ENCODE peak calls at places on chromosomes 13 and 19, in eight cellular contexts. K, A, Y, S, W, C, U and O are unnamed samples.

GRCh38 chr19:4536798-4537197 is 1.8 kb upstream of the PLIN5 start:
- DNase-seq in K (no peak), A (no peak), Y (no peak), S (no peak), W (no peak), C (no peak), U (no peak), O (no peak)

GRCh38 chr19:9797871-9798270 is 21.0 kb downstream of the FBXL12 start:
- DNase-seq in K (no peak), A (no peak), Y (no peak), S (no peak), W (no peak), C (no peak), U (no peak), O (no peak)

GRCh38 chr19:58042709-58043340 is 9.0 kb downstream of the ZSCAN1 start:
- DNase-seq in K (no peak), A (no peak), Y (no peak), S (no peak), W (no peak), C (no peak), U (no peak), O (no peak)

GRCh38 chr19:4980087-4980486 is 11.2 kb downstream of the KDM4B start:
- DNase-seq in K (no peak), A (no peak), Y (no peak), S (no peak), W (no peak), C (no peak), U (no peak), O (no peak)

GRCh38 chr13:109786457-109787134 is at the start of gene IRS2:
- DNase-seq in K (peak), A (peak), Y (peak), S (peak), W (peak), C (peak), U (peak), O (peak)

GRCh38 chr19:56138069-56138468 is 3.0 kb upstream of the ZNF444 start:
- DNase-seq in K (peak), A (no peak), Y (no peak), S (peak), W (no peak), C (no peak), U (no peak), O (no peak)

GRCh38 chr19:21569497-21569870 is 64.1 kb downstream of the ZNF429 start:
- DNase-seq in K (peak), A (no peak), Y (no peak), S (no peak), W (peak), C (peak), U (no peak), O (no peak)

GRCh38 chr13:107721436-107721835 is 493.9 kb downstream of the LIG4 start:
- DNase-seq in K (no peak), A (no peak), Y (no peak), S (no peak), W (no peak), C (no peak), U (no peak), O (no peak)

GRCh38 chr19:11457115-11457514 is 21.7 kb downstream of the PRKCSH start:
- DNase-seq in K (no peak), A (no peak), Y (no peak), S (no peak), W (no peak), C (no peak), U (no peak), O (no peak)

GRCh38 chr13:93289047-93289446 is 62.4 kb downstream of the GPC6 start:
- DNase-seq in K (no peak), A (no peak), Y (no peak), S (peak), W (no peak), C (no peak), U (no peak), O (no peak)

GRCh38 chr13:103030776-103031175 is 35.4 kb downstream of the SLC10A2 start:
- DNase-seq in K (no peak), A (no peak), Y (no peak), S (no peak), W (no peak), C (no peak), U (no peak), O (no peak)

GRCh38 chr13:111401151-111401550 is 80.7 kb downstream of the TEX29 start:
- DNase-seq in K (no peak), A (peak), Y (no peak), S (no peak), W (no peak), C (no peak), U (no peak), O (no peak)

GRCh38 chr19:51247972-51248371 is 2.9 kb upstream of the SIGLECL1 start:
- DNase-seq in K (no peak), A (no peak), Y (no peak), S (no peak), W (no peak), C (no peak), U (no peak), O (no peak)

GRCh38 chr19:37699057-37699456 is 20.5 kb downstream of the ZNF607 start:
- DNase-seq in K (no peak), A (no peak), Y (no peak), S (no peak), W (no peak), C (no peak), U (no peak), O (no peak)

GRCh38 chr19:3366104-3366760 is at the start of gene NFIC:
- DNase-seq in K (peak), A (peak), Y (peak), S (peak), W (peak), C (no peak), U (no peak), O (peak)
- TF ChIP-seq CTCF in K (no peak), A (no peak), Y (no peak), S (no peak), W (no peak), C (no peak), U (no peak), O (no peak)

GRCh38 chr13:113207890-113208423 is 512 bp downstream of the PCID2 start:
- DNase-seq in K (peak), A (no peak), Y (peak), S (peak), W (no peak), C (no peak), U (peak), O (no peak)
- TF ChIP-seq CTCF in K (no peak), A (no peak), Y (no peak), S (no peak), W (peak), C (no peak), U (no peak), O (no peak)

GRCh38 chr13:79973533-79973963 is 367.4 kb downstream of the SPRY2 start:
- DNase-seq in K (no peak), A (no peak), Y (no peak), S (no peak), W (no peak), C (no peak), U (no peak), O (no peak)
- TF ChIP-seq CTCF in K (peak), A (peak), Y (no peak), S (peak), W (peak), C (peak), U (peak), O (peak)

DNA sequence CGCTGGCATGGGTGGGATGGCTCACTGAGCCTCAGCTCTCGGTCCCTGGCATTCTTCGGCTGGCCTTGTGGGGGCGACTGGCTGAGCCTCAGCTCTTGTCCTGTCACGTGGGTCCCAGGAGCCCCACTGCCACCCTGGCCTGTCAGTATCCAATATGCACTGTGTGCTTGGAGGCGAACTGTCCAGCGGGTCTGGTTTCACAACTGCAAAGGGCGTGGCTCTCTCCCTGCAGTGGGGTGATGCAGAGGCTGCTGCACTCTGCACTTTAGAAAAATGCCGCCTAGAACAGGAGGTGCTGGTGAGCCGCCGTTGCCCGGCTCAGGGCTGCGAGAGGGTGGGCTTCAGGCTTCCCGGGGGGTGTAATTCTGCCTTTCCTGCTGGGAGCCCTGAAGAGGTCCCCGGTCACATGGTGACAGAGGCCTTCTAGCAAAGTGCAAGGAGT is 17.0 kb upstream of the TMEM255B start:
- DNase-seq in K (peak), A (peak), Y (peak), S (peak), W (no peak), C (no peak), U (no peak), O (no peak)
- TF ChIP-seq CTCF in K (peak), A (no peak), Y (no peak), S (no peak), W (no peak), C (no peak), U (peak), O (no peak)

DNA sequence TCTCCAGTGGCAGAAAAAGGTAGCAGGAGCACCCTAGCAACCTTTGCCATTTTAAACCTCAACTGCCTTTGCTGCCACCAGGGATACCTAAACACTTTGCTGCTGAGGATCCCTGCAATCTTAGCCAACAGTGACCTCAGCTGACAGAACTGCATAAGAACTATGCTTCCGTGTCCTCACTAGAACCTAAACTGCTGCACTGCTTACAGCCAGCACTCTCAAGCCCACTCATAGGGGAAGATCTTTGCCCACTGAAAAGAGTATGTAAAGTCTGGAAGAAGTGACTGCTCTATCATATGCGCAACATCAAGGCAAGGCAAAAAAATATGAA is 270.0 kb upstream of the PCDH20 start:
- DNase-seq in K (no peak), A (no peak), Y (no peak), S (peak), W (no peak), C (no peak), U (no peak), O (no peak)
- TF ChIP-seq CTCF in K (no peak), A (no peak), Y (no peak), S (peak), W (no peak), C (no peak), U (peak), O (no peak)

GRCh38 chr13:30158774-30159445 is 148.4 kb downstream of the KATNAL1 start:
- DNase-seq in K (no peak), A (no peak), Y (no peak), S (peak), W (peak), C (no peak), U (no peak), O (no peak)
- TF ChIP-seq CTCF in K (no peak), A (peak), Y (no peak), S (peak), W (peak), C (no peak), U (peak), O (peak)

GRCh38 chr19:48332662-48333466 is 7.5 kb downstream of the EMP3 start:
- DNase-seq in K (peak), A (peak), Y (peak), S (peak), W (peak), C (peak), U (peak), O (peak)
- TF ChIP-seq CTCF in K (no peak), A (no peak), Y (no peak), S (no peak), W (no peak), C (no peak), U (no peak), O (no peak)

GRCh38 chr19:53809518-53810186 is 14.5 kb downstream of the NLRP12 start:
- DNase-seq in K (no peak), A (no peak), Y (no peak), S (no peak), W (no peak), C (no peak), U (no peak), O (no peak)

GRCh38 chr19:53810891-53811290 is 13.2 kb downstream of the NLRP12 start:
- DNase-seq in K (no peak), A (no peak), Y (no peak), S (no peak), W (no peak), C (no peak), U (no peak), O (no peak)

GRCh38 chr19:53810187-53810546 is 13.9 kb downstream of the NLRP12 start:
- DNase-seq in K (no peak), A (no peak), Y (no peak), S (no peak), W (no peak), C (no peak), U (no peak), O (no peak)

GRCh38 chr19:53812335-53812734 is 11.8 kb downstream of the NLRP12 start:
- DNase-seq in K (no peak), A (no peak), Y (no peak), S (no peak), W (no peak), C (no peak), U (no peak), O (no peak)

GRCh38 chr19:53808710-53809125 is 15.4 kb downstream of the NLRP12 start:
- DNase-seq in K (no peak), A (no peak), Y (no peak), S (peak), W (peak), C (no peak), U (no peak), O (no peak)
- TF ChIP-seq CTCF in K (peak), A (no peak), Y (no peak), S (peak), W (peak), C (no peak), U (peak), O (no peak)

DNA sequence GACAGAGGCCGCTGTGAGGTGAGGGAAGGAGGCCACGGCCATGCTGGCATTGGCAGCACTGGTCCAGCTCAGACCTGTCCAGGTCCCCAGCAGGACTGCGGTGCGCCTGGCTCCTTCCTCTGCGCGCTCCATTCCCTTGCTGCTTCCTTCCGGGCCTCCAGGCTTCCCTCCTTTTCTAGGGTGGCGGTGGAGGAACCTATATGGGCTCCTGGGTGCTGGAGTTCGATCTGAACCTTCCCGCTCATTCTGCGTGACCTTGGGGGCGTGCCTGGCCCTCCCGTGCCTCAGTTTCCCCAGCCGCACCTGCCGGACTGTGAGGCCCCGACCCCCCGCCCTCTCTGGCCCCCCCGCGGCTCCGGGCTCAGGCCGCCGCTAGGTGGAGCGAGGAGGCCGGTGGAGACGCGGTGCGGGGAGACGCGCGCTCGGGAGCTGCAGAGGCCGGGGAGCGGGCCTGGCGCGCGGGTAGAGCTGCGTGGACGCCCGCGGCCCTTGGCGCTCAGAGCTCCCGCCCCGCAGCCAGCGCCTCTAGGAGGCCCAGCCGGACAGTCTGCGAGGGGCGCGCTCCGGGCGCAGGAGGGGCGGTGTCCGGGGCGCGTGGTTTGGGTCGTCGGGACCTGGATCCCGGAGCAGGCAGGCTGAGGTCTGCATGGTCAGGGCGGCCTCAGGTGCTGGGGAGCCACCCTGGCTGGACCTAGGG is 29.9 kb downstream of the EFNA2 start:
- DNase-seq in K (peak), A (peak), Y (no peak), S (peak), W (no peak), C (no peak), U (peak), O (no peak)
- TF ChIP-seq CTCF in K (peak), A (peak), Y (peak), S (peak), W (peak), C (peak), U (peak), O (no peak)